ENCODE peak calls at places on chromosomes 2 and 18, in five cellular contexts. T is GM12878, S is K562, J is HepG2, B is H1. U is an unnamed sample.

GRCh38 chr18:68275616-68276015 is 439.3 kb downstream of the TMX3 start:
- DNase-seq in B (no peak), S (no peak), T (no peak), J (no peak), U (no peak)

GRCh38 chr2:218022131-218022850 is 19.5 kb upstream of the TNS1 start:
- DNase-seq in J (no peak), T (no peak), B (peak), S (no peak), U (no peak)

GRCh38 chr2:25168256-25169072 is at the start of gene POMC:
- DNase-seq in S (no peak), J (no peak), B (peak), T (no peak), U (no peak)

GRCh38 chr2:2173633-2174032 is 157.4 kb downstream of the MYT1L start:
- DNase-seq in S (no peak), J (no peak), B (no peak), T (no peak), U (no peak)

GRCh38 chr2:191894681-191895147 is 47.8 kb upstream of the CAVIN2 start:
- DNase-seq in J (no peak), S (no peak), B (no peak), T (no peak), U (peak)

GRCh38 chr2:198309673-198310280 is 505.4 kb downstream of the PLCL1 start:
- DNase-seq in S (peak), B (peak), T (no peak), J (peak), U (peak)

GRCh38 chr18:56238576-56238975 is 399.8 kb downstream of the TXNL1 start:
- DNase-seq in S (peak), J (no peak), T (no peak), B (no peak), U (no peak)

GRCh38 chr18:9787126-9787525 is 79.0 kb downstream of the RAB31 start:
- DNase-seq in J (no peak), B (no peak), S (no peak), T (no peak), U (no peak)

GRCh38 chr2:240392948-240393830 is 42.3 kb upstream of the GPC1 start:
- DNase-seq in T (no peak), J (no peak), B (no peak), S (no peak), U (no peak)

GRCh38 chr18:13136689-13137040 is 81.9 kb upstream of the LDLRAD4 start:
- DNase-seq in B (peak), J (no peak), T (no peak), S (no peak), U (no peak)

GRCh38 chr2:46306988-46307655 is 9.9 kb downstream of the EPAS1 start:
- DNase-seq in J (peak), S (no peak), T (no peak), B (no peak), U (no peak)

GRCh38 chr18:32907656-32908441 is 135.0 kb upstream of the KLHL14 start:
- DNase-seq in B (no peak), J (no peak), S (no peak), T (no peak), U (no peak)

GRCh38 chr2:28753043-28753683 is 1.5 kb downstream of the PPP1CB start:
- DNase-seq in B (no peak), T (no peak), S (peak), J (peak), U (peak)

GRCh38 chr2:105738658-105739051 is 6.1 kb upstream of the NCK2 start:
- DNase-seq in T (no peak), S (no peak), J (no peak), B (no peak), U (no peak)

GRCh38 chr2:85394256-85394655 is 15.9 kb downstream of the CAPG start:
- DNase-seq in B (no peak), T (no peak), S (no peak), J (no peak), U (no peak)

GRCh38 chr2:85387754-85388153 is 22.4 kb downstream of the CAPG start:
- DNase-seq in T (no peak), B (no peak), J (no peak), S (no peak), U (no peak)

GRCh38 chr2:85389139-85389538 is 21.0 kb downstream of the CAPG start:
- DNase-seq in T (no peak), B (no peak), J (no peak), S (no peak), U (no peak)

GRCh38 chr2:85393836-85394235 is 16.3 kb downstream of the CAPG start:
- DNase-seq in S (no peak), B (no peak), J (no peak), T (no peak), U (no peak)

DNA sequence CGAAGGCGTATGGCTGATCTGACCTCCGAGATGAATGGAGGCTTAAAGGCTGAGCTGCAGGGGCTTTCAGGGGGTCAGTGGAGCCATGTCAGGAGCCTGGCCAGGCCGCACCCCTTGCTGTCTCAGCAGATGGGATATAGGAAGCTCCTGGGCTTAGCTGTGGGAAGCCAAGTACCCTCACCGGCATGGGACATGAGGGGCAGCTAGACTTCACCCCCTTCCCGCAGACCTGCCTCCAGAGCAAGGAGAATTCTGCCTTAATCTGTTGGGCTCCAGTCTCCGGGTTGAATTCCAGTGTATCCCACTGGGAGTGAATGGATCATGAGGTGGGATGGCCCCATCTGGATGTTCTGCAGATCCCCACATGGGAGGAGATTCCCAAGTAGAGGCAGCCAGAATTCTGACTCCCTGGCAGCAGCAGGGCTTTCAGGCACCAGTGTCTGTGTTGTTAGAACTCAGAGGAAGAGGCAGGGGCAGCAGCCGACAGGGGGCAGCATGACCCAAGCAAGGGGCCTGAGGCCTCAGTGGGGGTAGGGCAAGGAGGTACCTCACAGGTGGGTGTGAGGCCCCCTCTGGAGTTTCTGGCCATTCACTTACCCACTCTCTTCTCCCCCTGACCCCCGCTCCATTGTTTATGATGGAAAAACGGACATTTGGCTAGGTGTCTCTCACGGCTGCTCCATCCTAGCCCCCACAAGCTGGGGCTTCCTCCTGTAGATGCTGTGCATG is 19.1 kb downstream of the CAPG start:
- DNase-seq in S (peak), J (peak), B (peak), T (no peak), U (peak)
- TF ChIP-seq CTCF in S (peak), J (peak), B (peak), T (peak), U (peak)

GRCh38 chr2:122704109-122704563 is 948.7 kb downstream of the TSN start:
- DNase-seq in T (peak), J (no peak), S (no peak), B (no peak), U (no peak)
- TF ChIP-seq YY1 in T (peak), J (no peak), S (no peak), B (no peak), U (no peak)

DNA sequence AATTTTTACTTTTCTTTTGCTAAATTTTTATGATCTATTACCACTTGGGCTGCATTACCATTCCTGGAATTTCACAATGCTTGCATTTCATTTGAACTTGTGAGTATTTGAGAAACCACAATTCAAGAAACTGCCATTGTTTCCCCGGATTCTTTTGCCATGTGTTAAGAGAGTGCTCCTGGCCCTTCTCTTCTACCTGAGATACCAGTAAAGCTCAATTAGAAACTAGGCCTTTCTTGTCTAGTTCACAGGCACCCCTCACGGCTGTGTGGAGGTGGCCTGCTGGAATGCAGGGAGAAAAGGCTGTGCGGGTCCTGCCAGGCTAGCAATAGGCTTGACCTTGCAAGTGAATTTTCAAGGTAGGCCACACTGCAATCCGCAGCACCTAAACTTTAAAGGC is 40.8 kb downstream of the ZEB2 start:
- DNase-seq in S (no peak), J (no peak), B (no peak), T (no peak), U (no peak)
- TF ChIP-seq SRF in S (no peak), J (no peak), B (no peak), T (no peak), U (no peak)

DNA sequence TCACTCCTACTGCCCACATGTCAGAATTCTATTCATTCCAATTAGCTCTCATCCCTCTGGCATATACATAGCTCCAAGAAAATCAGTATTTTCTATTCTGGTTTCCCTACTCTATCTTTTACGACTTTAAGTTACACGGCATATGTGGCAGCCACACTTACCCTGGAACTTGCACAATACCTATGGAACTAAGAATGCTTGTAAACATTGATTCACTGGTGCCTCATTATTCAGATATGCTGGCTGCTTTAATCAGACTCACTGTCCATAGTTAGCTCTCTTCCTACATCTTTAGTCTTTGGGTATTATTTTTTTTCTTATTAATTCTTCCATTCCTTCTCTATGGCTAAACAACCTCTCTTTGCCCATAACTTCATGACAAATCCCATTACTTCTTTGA is 1519.9 kb upstream of the ACVR2A start:
- DNase-seq in T (no peak), J (no peak), B (no peak), S (no peak), U (no peak)
- TF ChIP-seq CTCF in T (no peak), J (no peak), B (no peak), S (no peak), U (no peak)

DNA sequence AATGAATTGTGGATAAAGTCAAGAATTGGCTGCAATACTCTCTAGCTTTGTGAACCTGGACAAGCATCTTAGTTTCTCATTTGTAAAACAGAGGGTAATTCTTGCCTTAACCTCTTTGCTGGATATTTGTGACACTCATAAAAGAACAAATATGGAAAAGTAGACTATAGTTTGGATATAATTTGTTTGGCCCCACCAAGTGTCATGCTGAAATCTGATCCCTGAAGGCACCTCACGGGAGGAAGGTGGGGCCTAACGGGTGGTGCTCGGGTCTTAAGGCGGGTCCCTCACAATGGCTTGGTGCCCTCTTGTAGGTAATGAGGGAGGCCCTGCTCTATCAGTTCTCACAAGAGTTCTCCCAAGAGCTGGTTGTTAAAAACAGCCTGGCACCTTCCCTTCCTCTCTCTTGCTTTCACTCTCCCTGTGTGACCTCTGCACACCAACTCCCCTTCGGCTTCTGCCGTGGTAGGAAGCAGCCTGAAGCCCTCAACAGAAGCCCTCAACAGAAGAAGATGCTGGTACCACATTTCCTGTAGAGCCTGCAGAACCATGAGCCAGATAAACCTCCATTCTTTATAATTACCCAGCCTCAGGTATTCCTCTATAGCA is 37.4 kb downstream of the ARL4C start:
- DNase-seq in T (no peak), B (no peak), J (no peak), S (no peak), U (no peak)
- TF ChIP-seq YY1 in T (no peak), B (no peak), J (no peak), S (no peak), U (no peak)

GRCh38 chr18:74571895-74572680 is 25.6 kb upstream of the ZNF407 start:
- DNase-seq in T (no peak), B (no peak), J (no peak), S (no peak), U (no peak)

GRCh38 chr18:74570266-74570665 is 27.4 kb upstream of the ZNF407 start:
- DNase-seq in T (no peak), J (no peak), B (no peak), S (no peak), U (no peak)

GRCh38 chr18:74577019-74577418 is 20.7 kb upstream of the ZNF407 start:
- DNase-seq in S (no peak), T (no peak), J (no peak), B (no peak), U (no peak)

GRCh38 chr18:74573053-74573452 is 24.6 kb upstream of the ZNF407 start:
- DNase-seq in B (no peak), J (no peak), T (no peak), S (no peak), U (no peak)

DNA sequence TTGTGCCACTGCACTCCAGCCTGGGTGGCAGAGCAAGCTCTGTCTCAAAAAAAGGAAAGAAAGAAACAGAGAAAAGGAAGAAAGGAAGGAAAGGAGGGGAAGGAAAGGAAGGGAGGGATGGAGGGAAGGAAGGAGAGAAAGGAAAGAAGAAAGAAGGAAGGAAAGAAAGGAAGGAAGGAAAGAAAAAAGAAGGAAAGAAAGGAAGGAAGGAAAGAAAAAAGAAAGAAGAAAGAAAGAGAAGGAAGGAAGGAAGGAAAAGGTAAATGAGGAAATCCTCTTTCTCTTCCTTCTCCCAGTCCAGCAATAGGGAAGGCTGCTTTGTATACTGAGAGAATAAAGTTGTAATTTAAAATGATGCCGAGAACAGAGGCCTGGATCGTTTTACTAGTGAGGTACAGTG is 22.8 kb upstream of the ZNF407 start:
- DNase-seq in S (no peak), T (no peak), B (no peak), J (no peak), U (no peak)
- TF ChIP-seq SRF in S (no peak), T (no peak), B (no peak), J (no peak), U (no peak)

DNA sequence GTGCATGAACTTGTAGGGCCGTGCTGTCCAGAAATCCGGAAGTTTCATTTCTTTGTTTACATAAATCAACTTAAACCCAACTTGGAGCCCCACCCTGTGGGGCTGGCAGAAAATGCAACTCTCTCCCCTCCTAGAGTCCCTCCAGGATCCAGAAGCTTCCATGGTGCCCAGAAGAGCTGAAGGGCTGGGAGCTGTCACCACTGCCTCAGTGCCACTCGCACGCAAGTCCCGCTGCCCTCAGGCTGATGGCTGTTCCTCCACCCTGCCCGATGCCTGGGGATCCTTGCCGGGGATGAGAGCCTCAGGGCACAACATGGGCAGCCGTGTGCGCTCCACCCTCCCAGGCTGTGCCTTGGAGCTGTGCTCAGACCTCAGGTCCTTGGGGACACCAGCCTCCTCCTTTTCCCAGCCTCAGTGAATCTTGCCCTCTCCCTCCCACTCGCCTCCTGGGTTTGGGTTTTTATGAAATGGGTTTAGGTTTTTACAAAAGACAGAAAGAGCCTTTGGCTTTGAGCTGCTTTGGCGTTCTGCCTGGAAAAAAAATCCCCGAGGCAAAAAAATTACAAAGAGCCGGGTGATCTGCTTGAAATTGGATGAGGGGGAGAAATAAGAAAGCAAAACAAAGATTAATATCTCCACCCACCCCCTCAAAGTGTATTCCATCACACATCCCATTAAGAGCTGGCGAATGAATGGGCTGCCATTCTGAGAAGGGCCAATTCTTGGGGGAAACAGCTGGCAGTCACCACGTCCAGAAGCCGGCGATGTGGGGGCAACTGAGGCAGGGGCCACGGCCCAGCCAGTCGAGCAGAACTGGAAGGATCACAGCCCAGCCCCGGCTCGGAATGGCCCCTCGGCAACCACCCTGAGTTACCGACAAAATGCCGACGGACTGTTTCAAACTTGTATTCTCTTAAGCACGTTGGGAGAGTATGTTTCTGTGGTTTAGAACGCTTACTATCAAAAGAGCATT is 155.4 kb downstream of the TWIST2 start:
- DNase-seq in B (no peak), S (no peak), T (no peak), J (no peak), U (no peak)
- TF ChIP-seq CTCF in B (no peak), S (no peak), T (no peak), J (no peak), U (no peak)

DNA sequence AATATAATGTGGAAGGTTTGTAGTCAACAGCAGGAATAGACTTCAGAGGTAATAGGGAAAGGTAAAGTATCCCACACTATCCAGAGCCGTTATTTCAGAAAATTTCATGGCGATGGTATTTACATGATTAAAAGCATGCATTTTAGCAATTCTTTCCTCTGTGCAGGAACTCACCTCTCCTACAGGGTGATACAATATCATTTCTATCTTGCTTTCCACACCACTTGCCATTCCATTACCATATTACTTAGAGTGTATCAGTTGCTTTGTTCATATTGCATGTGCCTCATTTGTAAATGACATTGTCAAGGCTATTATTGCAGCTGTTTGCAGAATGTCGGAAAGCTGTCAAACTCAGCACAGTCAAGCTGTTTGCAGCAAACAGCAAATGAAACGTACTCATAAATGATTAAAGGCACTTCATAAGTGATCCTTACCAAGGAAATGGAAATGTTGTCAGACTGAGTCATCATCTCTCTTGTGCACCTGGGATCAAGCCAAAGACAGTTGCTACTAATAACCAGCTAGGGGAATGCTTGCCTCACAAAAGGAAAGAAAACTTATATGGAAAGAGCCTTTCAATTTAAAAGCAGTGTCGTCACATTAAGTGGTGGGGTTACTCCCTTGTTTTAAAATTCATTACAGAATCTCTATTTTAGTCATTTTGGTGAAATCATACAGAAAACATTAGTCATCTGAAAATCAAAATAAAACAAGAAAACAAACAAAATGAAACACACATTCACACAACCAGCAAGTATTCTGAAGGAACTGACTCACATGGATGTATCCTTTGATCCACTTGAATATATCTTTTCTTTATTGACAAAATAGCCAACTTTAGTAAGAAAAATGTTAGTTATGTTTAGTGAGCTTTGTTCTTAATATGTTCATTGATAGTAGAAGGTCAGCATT is 1064.1 kb upstream of the CNTNAP5 start:
- DNase-seq in S (no peak), T (no peak), J (no peak), B (no peak), U (no peak)
- TF ChIP-seq YY1 in S (no peak), T (no peak), J (no peak), B (no peak), U (no peak)

U was measured in HCT116.